ENCODE peak calls at places on chromosome 7, in ten cellular contexts. P is SK-N-SH, L is transverse colon, J is GM12878, D is suprapubic skin, T is sigmoid colon, G is K562, S is esophagus muscularis mucosa, I is upper lobe of left lung, E is HepG2. R is an unnamed sample.

GRCh38 chr7:140033036-140033435 is 29.7 kb downstream of the PARP12 start:
- DNase-seq in P (no peak), T (no peak), S (no peak), D (no peak), J (no peak), L (no peak), G (no peak), E (no peak), I (no peak), R (no peak)

GRCh38 chr7:151061241-151062110 is 2.1 kb downstream of the SLC4A2 start:
- DNase-seq in T (no peak), L (no peak), S (no peak), P (no peak), G (peak), E (no peak), J (no peak), I (peak), D (no peak), R (no peak)

GRCh38 chr7:117916309-117916708 is 43.1 kb upstream of the CTTNBP2 start:
- DNase-seq in S (no peak), I (no peak), L (no peak), P (no peak), J (no peak), T (no peak), D (no peak), E (no peak), G (no peak), R (no peak)

GRCh38 chr7:114852275-114852674 is 69.6 kb upstream of the MDFIC start:
- DNase-seq in D (no peak), T (no peak), P (no peak), G (no peak), J (no peak), E (no peak), I (no peak), L (no peak), S (no peak), R (no peak)

GRCh38 chr7:142887282-142888015 is 1.9 kb upstream of the TRPV6 start:
- DNase-seq in J (no peak), S (no peak), T (no peak), G (no peak), D (peak), E (no peak), L (no peak), I (no peak), P (no peak), R (peak)

GRCh38 chr7:132251327-132251659 is 325.0 kb downstream of the PLXNA4 start:
- DNase-seq in S (no peak), L (peak), P (no peak), I (peak), J (no peak), D (peak), T (peak), E (peak), G (no peak), R (peak)

GRCh38 chr7:111232249-111233084 is 141.5 kb downstream of the LRRN3 start:
- DNase-seq in L (no peak), E (peak), T (no peak), P (no peak), D (no peak), S (no peak), J (no peak), G (no peak), I (no peak), R (no peak)

GRCh38 chr7:116607299-116607698 is 64.7 kb upstream of the MET start:
- DNase-seq in P (no peak), E (no peak), D (no peak), T (no peak), G (no peak), L (no peak), S (no peak), I (no peak), J (no peak), R (no peak)

GRCh38 chr7:8418627-8419245 is 14.7 kb upstream of the NXPH1 start:
- DNase-seq in L (peak), T (no peak), G (peak), D (no peak), S (no peak), P (peak), I (no peak), E (peak), J (peak), R (peak)

GRCh38 chr7:57400531-57401155 is 49.3 kb upstream of the ZNF716 start:
- DNase-seq in D (no peak), I (no peak), E (no peak), J (no peak), L (no peak), T (no peak), G (no peak), S (no peak), P (no peak), R (no peak)

GRCh38 chr7:101868191-101868950 is 50.9 kb downstream of the CUX1 start:
- DNase-seq in T (no peak), I (no peak), D (no peak), J (no peak), L (no peak), E (no peak), P (no peak), S (no peak), G (peak), R (no peak)

GRCh38 chr7:134882481-134882880 is 103.0 kb downstream of the CALD1 start:
- DNase-seq in G (no peak), L (no peak), J (no peak), P (no peak), S (no peak), D (no peak), E (no peak), T (no peak), I (no peak), R (no peak)

GRCh38 chr7:1979591-1980560 is 252.9 kb downstream of the MAD1L1 start:
- DNase-seq in E (no peak), I (peak), G (peak), L (peak), D (peak), S (no peak), J (no peak), P (no peak), T (no peak), R (no peak)
- TF ChIP-seq POLR2AphosphoS5 in E (no peak), I (no peak), G (peak), L (no peak), D (no peak), S (no peak), J (no peak), P (no peak), T (no peak), R (no peak)

GRCh38 chr7:100823534-100823933 is 3.8 kb downstream of the EPHB4 start:
- DNase-seq in S (no peak), L (no peak), E (no peak), D (no peak), G (no peak), J (no peak), I (peak), P (no peak), T (no peak), R (no peak)

GRCh38 chr7:100824499-100825214 is 2.7 kb downstream of the EPHB4 start:
- DNase-seq in L (no peak), G (peak), S (no peak), I (no peak), E (no peak), D (no peak), P (peak), J (no peak), T (no peak), R (no peak)

GRCh38 chr7:100822236-100823139 is 4.8 kb downstream of the EPHB4 start:
- DNase-seq in L (no peak), I (peak), G (peak), S (no peak), T (no peak), E (no peak), P (no peak), D (no peak), J (no peak), R (no peak)

GRCh38 chr7:100825215-100825671 is 2.1 kb downstream of the EPHB4 start:
- DNase-seq in T (no peak), L (no peak), P (peak), S (no peak), E (no peak), J (no peak), D (no peak), G (peak), I (no peak), R (no peak)

DNA sequence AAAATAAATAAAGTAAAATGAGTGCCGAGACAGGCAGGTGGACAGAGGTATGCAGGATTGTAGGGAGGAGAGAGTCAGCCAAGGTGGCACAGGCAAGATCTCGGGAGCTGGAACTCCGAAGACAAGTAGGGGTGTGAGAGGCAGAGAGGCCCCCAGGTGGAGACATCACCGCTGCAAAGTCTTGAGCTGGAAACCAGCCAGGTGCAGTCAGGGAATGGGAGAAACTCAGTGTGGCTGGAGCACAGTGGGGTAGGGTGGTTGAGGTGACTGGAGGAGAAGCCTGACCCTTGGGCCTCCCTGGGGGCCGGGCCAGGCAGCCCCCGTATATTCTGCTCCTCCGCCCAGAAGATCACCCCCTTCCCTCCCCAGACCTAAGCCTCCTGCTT is 4.2 kb downstream of the EPHB4 start:
- DNase-seq in S (no peak), G (peak), T (no peak), I (no peak), J (no peak), D (no peak), E (no peak), L (no peak), P (no peak), R (no peak)
- H3K27ac ChIP-seq in S (no peak), G (no peak), T (no peak), I (no peak), J (no peak), D (no peak), E (peak), L (no peak), P (no peak), R (no peak)

GRCh38 chr7:105136221-105136620 is 122.2 kb downstream of the KMT2E start:
- DNase-seq in G (peak), D (no peak), S (no peak), E (peak), T (no peak), P (no peak), L (no peak), I (no peak), J (no peak), R (no peak)
- TF ChIP-seq EP300 in G (no peak), D (no peak), S (no peak), E (no peak), T (no peak), P (no peak), L (no peak), I (no peak), J (no peak), R (no peak)

DNA sequence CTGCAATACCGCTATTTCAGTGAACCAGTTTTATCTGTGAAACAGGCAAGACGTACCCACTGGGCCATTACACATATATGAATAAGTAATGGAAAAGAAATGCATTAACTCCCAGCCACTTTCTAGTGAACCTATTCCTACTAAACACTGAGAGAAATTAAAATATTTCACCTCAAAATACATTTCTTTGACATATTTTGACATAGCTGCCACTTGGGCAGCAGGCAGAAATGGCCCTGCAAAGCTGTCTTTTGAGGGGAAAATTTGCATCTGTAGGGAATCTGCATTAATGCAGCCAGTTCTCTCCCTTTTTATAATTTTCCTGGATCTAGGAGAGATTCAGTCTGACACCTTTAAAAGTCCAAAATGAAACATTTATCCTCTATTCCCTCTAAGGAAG is 714.8 kb upstream of the POM121L12 start:
- DNase-seq in J (no peak), L (no peak), P (no peak), D (no peak), S (no peak), T (no peak), E (no peak), G (no peak), I (no peak), R (no peak)
- TF ChIP-seq POLR2AphosphoS5 in J (no peak), L (no peak), P (no peak), D (no peak), S (no peak), T (no peak), E (no peak), G (no peak), I (no peak), R (no peak)

GRCh38 chr7:20216637-20217036 is 547 bp downstream of the MACC1 start:
- DNase-seq in T (no peak), D (no peak), J (no peak), L (no peak), P (no peak), E (no peak), S (no peak), G (no peak), I (no peak), R (no peak)
- H3K27ac ChIP-seq in T (no peak), D (no peak), J (peak), L (peak), P (no peak), E (no peak), S (no peak), G (peak), I (peak), R (no peak)

DNA sequence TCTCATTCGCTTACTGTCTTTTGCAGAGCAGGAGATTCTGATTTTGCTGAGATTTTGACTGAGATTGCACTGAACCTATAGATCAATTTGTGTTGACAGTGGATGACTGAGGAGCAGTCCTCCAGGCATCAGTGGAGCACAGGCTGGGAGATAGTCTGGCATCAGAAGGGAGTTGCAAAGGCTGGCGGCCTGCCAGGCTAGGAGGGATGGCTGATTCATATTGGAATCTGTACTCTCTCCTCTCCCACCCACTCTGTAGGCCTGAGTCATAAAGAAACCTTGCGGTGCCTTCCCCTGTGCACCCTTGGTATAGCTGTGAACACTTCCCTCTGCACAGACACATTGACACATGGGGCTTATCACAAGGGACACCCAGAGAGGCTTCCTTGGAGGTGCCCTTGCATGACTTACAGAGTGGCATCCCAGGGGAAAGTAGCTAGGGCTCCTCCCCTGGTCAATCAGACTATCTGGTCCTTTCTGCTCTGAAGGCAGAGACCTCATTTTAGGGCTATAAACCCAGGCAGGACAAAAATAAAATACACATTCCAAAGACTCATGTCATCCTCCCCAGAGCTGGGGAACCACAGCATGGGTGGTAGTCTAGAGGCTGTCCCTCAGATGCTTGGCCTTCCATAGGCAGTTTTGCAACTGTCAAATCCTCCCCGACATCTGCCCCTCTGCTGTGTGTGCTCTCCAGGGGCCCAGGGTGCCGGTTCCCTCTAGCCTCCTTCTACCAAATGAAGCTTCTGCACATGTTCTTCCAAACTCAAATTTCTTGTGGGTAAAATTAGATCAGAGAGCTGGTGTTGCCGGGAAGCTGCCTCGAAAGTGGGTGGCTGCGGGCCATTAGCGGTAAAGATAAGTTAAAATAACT is 37.4 kb upstream of the EEPD1 start:
- DNase-seq in E (peak), P (peak), G (no peak), D (peak), J (peak), I (no peak), S (no peak), L (peak), T (peak), R (peak)
- TF ChIP-seq EP300 in E (no peak), P (peak), G (no peak), D (no peak), J (peak), I (no peak), S (no peak), L (no peak), T (no peak), R (no peak)

R was measured in stomach.